ENCODE peak calls at places on chromosomes 11 and 22, in eight cellular contexts. One of them, this sample, is unnamed.

GRCh38 chr11:75066061-75066460 is 30.6 kb downstream of the OR2AT4 start:
- DNase-seq in epithelial cell of esophagus: no peak
- DNase-seq in foreskin fibroblast: no peak
- DNase-seq in osteocyte: no peak
- DNase-seq in AG10803: no peak
- DNase-seq in RWPE1: no peak
- DNase-seq in tibial nerve: no peak
- DNase-seq in fibroblast of mammary gland: peak
- DNase-seq in this sample: no peak

GRCh38 chr11:95512177-95512576 is 277.4 kb downstream of the FAM76B start:
- DNase-seq in epithelial cell of esophagus: peak
- DNase-seq in foreskin fibroblast: peak
- DNase-seq in fibroblast of mammary gland: peak
- DNase-seq in AG10803: peak
- DNase-seq in osteocyte: no peak
- DNase-seq in RWPE1: peak
- DNase-seq in tibial nerve: no peak
- DNase-seq in this sample: no peak

GRCh38 chr11:64207247-64208085 is 945 bp downstream of the FERMT3 start:
- DNase-seq in AG10803: peak
- DNase-seq in tibial nerve: no peak
- DNase-seq in RWPE1: no peak
- DNase-seq in epithelial cell of esophagus: no peak
- DNase-seq in foreskin fibroblast: peak
- DNase-seq in osteocyte: no peak
- DNase-seq in fibroblast of mammary gland: peak
- DNase-seq in this sample: peak

GRCh38 chr11:134652586-134653255 is 240.7 kb upstream of the B3GAT1 start:
- DNase-seq in tibial nerve: no peak
- DNase-seq in osteocyte: peak
- DNase-seq in RWPE1: no peak
- DNase-seq in epithelial cell of esophagus: no peak
- DNase-seq in foreskin fibroblast: no peak
- DNase-seq in fibroblast of mammary gland: no peak
- DNase-seq in AG10803: no peak
- DNase-seq in this sample: no peak

GRCh38 chr11:84543367-84544159 is 1083.6 kb downstream of the DLG2 start:
- DNase-seq in foreskin fibroblast: no peak
- DNase-seq in osteocyte: no peak
- DNase-seq in AG10803: no peak
- DNase-seq in RWPE1: no peak
- DNase-seq in tibial nerve: no peak
- DNase-seq in epithelial cell of esophagus: no peak
- DNase-seq in fibroblast of mammary gland: no peak
- DNase-seq in this sample: no peak

GRCh38 chr11:121036981-121037380 is 13.1 kb downstream of the TBCEL start:
- DNase-seq in epithelial cell of esophagus: no peak
- DNase-seq in fibroblast of mammary gland: no peak
- DNase-seq in tibial nerve: no peak
- DNase-seq in osteocyte: no peak
- DNase-seq in AG10803: no peak
- DNase-seq in RWPE1: no peak
- DNase-seq in foreskin fibroblast: no peak
- DNase-seq in this sample: no peak

GRCh38 chr11:101346591-101346990 is 217.0 kb upstream of the PGR start:
- DNase-seq in osteocyte: no peak
- DNase-seq in RWPE1: no peak
- DNase-seq in epithelial cell of esophagus: peak
- DNase-seq in AG10803: peak
- DNase-seq in foreskin fibroblast: no peak
- DNase-seq in fibroblast of mammary gland: peak
- DNase-seq in tibial nerve: no peak
- DNase-seq in this sample: no peak

GRCh38 chr22:19547620-19548019 is 23.4 kb upstream of the CLDN5 start:
- DNase-seq in AG10803: no peak
- DNase-seq in epithelial cell of esophagus: no peak
- DNase-seq in fibroblast of mammary gland: no peak
- DNase-seq in RWPE1: no peak
- DNase-seq in foreskin fibroblast: no peak
- DNase-seq in tibial nerve: no peak
- DNase-seq in osteocyte: no peak
- DNase-seq in this sample: no peak

GRCh38 chr11:17921620-17922473 is 91.0 kb downstream of the SERGEF start:
- DNase-seq in epithelial cell of esophagus: peak
- DNase-seq in tibial nerve: no peak
- DNase-seq in osteocyte: no peak
- DNase-seq in AG10803: peak
- DNase-seq in foreskin fibroblast: peak
- DNase-seq in fibroblast of mammary gland: peak
- DNase-seq in RWPE1: no peak
- DNase-seq in this sample: no peak

GRCh38 chr11:46296520-46297448 is 19.3 kb downstream of the CREB3L1 start:
- DNase-seq in RWPE1: no peak
- DNase-seq in foreskin fibroblast: peak
- DNase-seq in AG10803: peak
- DNase-seq in epithelial cell of esophagus: no peak
- DNase-seq in fibroblast of mammary gland: peak
- DNase-seq in tibial nerve: no peak
- DNase-seq in osteocyte: peak
- DNase-seq in this sample: no peak

GRCh38 chr11:2932850-2933251 is 3.6 kb upstream of the PHLDA2 start:
- DNase-seq in foreskin fibroblast: peak
- DNase-seq in AG10803: peak
- DNase-seq in tibial nerve: no peak
- DNase-seq in RWPE1: no peak
- DNase-seq in epithelial cell of esophagus: peak
- DNase-seq in osteocyte: no peak
- DNase-seq in fibroblast of mammary gland: peak
- DNase-seq in this sample: no peak

GRCh38 chr11:13119928-13120520 is 110.9 kb downstream of the RASSF10 start:
- DNase-seq in osteocyte: no peak
- DNase-seq in foreskin fibroblast: no peak
- DNase-seq in AG10803: no peak
- DNase-seq in fibroblast of mammary gland: no peak
- DNase-seq in epithelial cell of esophagus: no peak
- DNase-seq in tibial nerve: no peak
- DNase-seq in RWPE1: no peak
- DNase-seq in this sample: no peak

GRCh38 chr22:46684706-46685105 is 53.3 kb downstream of the CERK start:
- DNase-seq in epithelial cell of esophagus: no peak
- DNase-seq in fibroblast of mammary gland: no peak
- DNase-seq in foreskin fibroblast: no peak
- DNase-seq in RWPE1: no peak
- DNase-seq in osteocyte: no peak
- DNase-seq in AG10803: no peak
- DNase-seq in tibial nerve: no peak
- DNase-seq in this sample: peak

GRCh38 chr22:46612341-46612903 is 7.8 kb upstream of the GRAMD4 start:
- DNase-seq in epithelial cell of esophagus: no peak
- DNase-seq in osteocyte: no peak
- DNase-seq in AG10803: no peak
- DNase-seq in fibroblast of mammary gland: no peak
- DNase-seq in tibial nerve: no peak
- DNase-seq in RWPE1: no peak
- DNase-seq in foreskin fibroblast: no peak
- DNase-seq in this sample: no peak

GRCh38 chr11:119693253-119693815 is 35.7 kb downstream of the NECTIN1 start:
- DNase-seq in fibroblast of mammary gland: no peak
- DNase-seq in tibial nerve: no peak
- DNase-seq in RWPE1: no peak
- DNase-seq in osteocyte: no peak
- DNase-seq in AG10803: no peak
- DNase-seq in epithelial cell of esophagus: peak
- DNase-seq in foreskin fibroblast: no peak
- DNase-seq in this sample: no peak

GRCh38 chr11:64759722-64760719 is at the start of gene PYGM:
- DNase-seq in osteocyte: no peak
- DNase-seq in foreskin fibroblast: no peak
- DNase-seq in tibial nerve: no peak
- DNase-seq in epithelial cell of esophagus: no peak
- DNase-seq in fibroblast of mammary gland: peak
- DNase-seq in AG10803: no peak
- DNase-seq in RWPE1: no peak
- DNase-seq in this sample: peak

DNA sequence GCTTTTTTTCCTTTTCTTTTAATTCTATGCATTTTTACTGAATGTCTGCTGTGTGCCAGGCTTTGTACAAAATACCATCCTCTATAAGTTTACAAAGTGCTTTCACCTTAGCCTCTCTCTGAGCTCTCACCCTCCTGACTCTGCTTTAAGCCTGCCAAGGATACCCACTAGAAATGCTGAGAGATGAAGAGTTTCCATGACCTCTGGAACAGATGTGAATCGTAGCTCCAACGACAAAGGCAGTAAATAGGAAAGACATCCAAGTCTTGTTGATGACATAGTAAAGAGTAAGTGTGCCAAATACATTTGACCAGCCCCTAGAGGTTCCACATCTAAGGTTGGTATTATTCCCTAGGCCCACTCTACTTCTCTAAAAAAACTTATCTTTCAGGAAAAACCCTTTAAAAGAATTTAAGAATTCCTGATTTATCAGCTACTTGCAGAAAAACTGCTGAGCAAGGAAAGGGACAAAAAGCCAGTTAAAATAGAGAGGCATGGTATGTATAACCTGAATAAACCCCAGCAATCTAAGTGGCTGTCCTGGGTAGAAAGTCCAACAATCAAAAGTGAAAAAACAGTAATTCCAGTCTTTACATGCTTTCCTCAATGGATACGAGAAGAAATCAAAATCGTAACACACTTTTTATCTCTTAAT is 45.4 kb downstream of the GAB2 start:
- DNase-seq in osteocyte: no peak
- DNase-seq in foreskin fibroblast: no peak
- DNase-seq in fibroblast of mammary gland: no peak
- DNase-seq in RWPE1: no peak
- DNase-seq in AG10803: no peak
- DNase-seq in tibial nerve: no peak
- DNase-seq in epithelial cell of esophagus: no peak
- DNase-seq in this sample: no peak
- TF ChIP-seq CTCF in osteocyte: no peak
- TF ChIP-seq CTCF in foreskin fibroblast: no peak
- TF ChIP-seq CTCF in fibroblast of mammary gland: no peak
- TF ChIP-seq CTCF in RWPE1: no peak
- TF ChIP-seq CTCF in AG10803: no peak
- TF ChIP-seq CTCF in tibial nerve: no peak
- TF ChIP-seq CTCF in epithelial cell of esophagus: no peak
- TF ChIP-seq CTCF in this sample: no peak

DNA sequence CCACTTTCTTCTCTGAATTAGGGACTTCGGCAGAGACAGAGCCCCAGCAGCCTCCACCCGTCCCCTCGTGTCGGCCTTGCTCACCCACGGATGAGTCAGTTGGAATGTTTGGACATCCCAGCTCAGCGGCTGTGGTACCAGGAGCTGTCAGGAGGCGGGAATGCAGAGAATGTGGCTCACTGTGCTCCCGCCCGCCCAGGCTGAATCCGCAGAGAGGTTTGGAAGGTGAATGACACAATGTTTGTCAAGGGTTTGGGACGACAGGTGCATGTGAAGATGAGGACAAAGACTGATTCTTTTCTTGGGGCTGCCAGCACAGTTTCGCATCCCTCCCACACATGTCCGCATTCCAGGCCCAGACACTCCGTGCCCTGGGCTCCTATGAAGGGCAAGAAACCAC is 39.6 kb downstream of the LIF start:
- DNase-seq in tibial nerve: no peak
- DNase-seq in foreskin fibroblast: peak
- DNase-seq in epithelial cell of esophagus: peak
- DNase-seq in AG10803: peak
- DNase-seq in fibroblast of mammary gland: peak
- DNase-seq in osteocyte: no peak
- DNase-seq in RWPE1: peak
- DNase-seq in this sample: peak
- TF ChIP-seq CTCF in tibial nerve: no peak
- TF ChIP-seq CTCF in foreskin fibroblast: no peak
- TF ChIP-seq CTCF in epithelial cell of esophagus: no peak
- TF ChIP-seq CTCF in AG10803: no peak
- TF ChIP-seq CTCF in fibroblast of mammary gland: no peak
- TF ChIP-seq CTCF in osteocyte: no peak
- TF ChIP-seq CTCF in RWPE1: no peak
- TF ChIP-seq CTCF in this sample: no peak

DNA sequence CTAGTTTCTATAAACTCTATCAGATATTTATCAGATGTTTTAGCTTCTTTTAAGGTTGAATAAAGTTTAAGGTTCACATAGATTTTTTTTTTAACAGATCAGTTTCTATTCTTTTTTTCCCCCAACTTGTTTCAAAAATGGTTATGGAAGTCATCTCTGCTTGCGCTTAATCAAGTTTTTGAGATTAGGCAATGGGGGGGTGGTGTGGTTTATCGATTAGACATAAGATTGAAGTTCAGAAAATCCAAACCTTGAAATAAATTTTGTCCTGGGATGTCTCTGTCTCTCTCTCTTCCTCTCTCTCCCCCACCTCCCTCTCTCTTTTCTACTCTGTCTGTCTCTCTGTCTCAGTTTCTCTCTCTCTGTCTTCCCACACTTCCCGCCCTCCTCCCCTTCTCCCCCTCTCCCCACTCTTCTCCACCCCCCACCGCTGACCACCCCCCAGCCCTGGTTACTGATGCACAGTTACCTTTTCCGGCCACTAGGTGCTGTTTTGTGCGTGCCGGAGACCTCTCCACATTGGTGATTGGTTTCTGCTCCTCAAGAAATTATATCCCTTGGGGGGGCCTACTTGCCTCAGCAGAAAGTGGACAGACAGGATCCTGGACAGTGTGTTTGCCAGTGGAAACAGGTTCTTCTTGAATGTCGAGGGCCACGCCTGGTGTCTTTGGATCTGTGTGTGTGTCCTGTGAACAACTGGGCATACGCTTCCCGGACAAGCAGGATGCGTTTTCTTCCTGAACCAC is 29.7 kb upstream of the ANO1 start:
- DNase-seq in foreskin fibroblast: no peak
- DNase-seq in osteocyte: peak
- DNase-seq in epithelial cell of esophagus: peak
- DNase-seq in tibial nerve: no peak
- DNase-seq in AG10803: no peak
- DNase-seq in RWPE1: peak
- DNase-seq in fibroblast of mammary gland: no peak
- DNase-seq in this sample: no peak
- TF ChIP-seq CTCF in foreskin fibroblast: peak
- TF ChIP-seq CTCF in osteocyte: peak
- TF ChIP-seq CTCF in epithelial cell of esophagus: peak
- TF ChIP-seq CTCF in tibial nerve: no peak
- TF ChIP-seq CTCF in AG10803: peak
- TF ChIP-seq CTCF in RWPE1: no peak
- TF ChIP-seq CTCF in fibroblast of mammary gland: peak
- TF ChIP-seq CTCF in this sample: peak

GRCh38 chr11:125429174-125429707 is 66.8 kb downstream of the FEZ1 start:
- DNase-seq in tibial nerve: no peak
- DNase-seq in foreskin fibroblast: peak
- DNase-seq in osteocyte: no peak
- DNase-seq in fibroblast of mammary gland: peak
- DNase-seq in RWPE1: peak
- DNase-seq in epithelial cell of esophagus: peak
- DNase-seq in AG10803: peak
- DNase-seq in this sample: peak
- TF ChIP-seq CTCF in tibial nerve: peak
- TF ChIP-seq CTCF in foreskin fibroblast: peak
- TF ChIP-seq CTCF in osteocyte: peak
- TF ChIP-seq CTCF in fibroblast of mammary gland: peak
- TF ChIP-seq CTCF in RWPE1: peak
- TF ChIP-seq CTCF in epithelial cell of esophagus: peak
- TF ChIP-seq CTCF in AG10803: peak
- TF ChIP-seq CTCF in this sample: peak

GRCh38 chr11:123799438-123799837 is 6.7 kb downstream of the OR6M1 start:
- DNase-seq in foreskin fibroblast: no peak
- DNase-seq in osteocyte: no peak
- DNase-seq in epithelial cell of esophagus: no peak
- DNase-seq in RWPE1: no peak
- DNase-seq in fibroblast of mammary gland: no peak
- DNase-seq in AG10803: no peak
- DNase-seq in tibial nerve: no peak
- DNase-seq in this sample: no peak
- TF ChIP-seq CTCF in foreskin fibroblast: no peak
- TF ChIP-seq CTCF in osteocyte: no peak
- TF ChIP-seq CTCF in epithelial cell of esophagus: no peak
- TF ChIP-seq CTCF in RWPE1: no peak
- TF ChIP-seq CTCF in fibroblast of mammary gland: no peak
- TF ChIP-seq CTCF in AG10803: no peak
- TF ChIP-seq CTCF in tibial nerve: no peak
- TF ChIP-seq CTCF in this sample: no peak